ENCODE peak calls at places on chromosomes 7 and 10, in eight cellular contexts. E is MM.1S, C is mucosa of gallbladder, A is NT2/D1, B is epithelial cell of esophagus, Q is fibroblast of pulmonary artery, Z is OCI-LY7, O is KBM-7. J is an unnamed sample.

GRCh38 chr7:157013101-157013500 is 2.6 kb upstream of the MNX1 start:
- DNase-seq in E (peak), C (no peak), A (no peak), B (no peak), Q (no peak), Z (no peak), O (no peak), J (no peak)

GRCh38 chr10:6543431-6544005 is 36.6 kb downstream of the PRKCQ start:
- DNase-seq in E (peak), C (no peak), A (no peak), B (no peak), Q (no peak), Z (peak), O (peak), J (no peak)

GRCh38 chr10:36748128-36748871 is 377.1 kb upstream of the ANKRD30A start:
- DNase-seq in E (no peak), C (no peak), A (no peak), B (no peak), Q (no peak), Z (no peak), O (no peak), J (no peak)

GRCh38 chr10:97788552-97789442 is 17.0 kb upstream of the SFRP5 start:
- DNase-seq in E (no peak), C (peak), A (no peak), B (peak), Q (peak), Z (no peak), O (peak), J (no peak)

GRCh38 chr10:43287056-43288007 is 20.5 kb upstream of the RASGEF1A start:
- DNase-seq in E (peak), C (peak), A (no peak), B (peak), Q (peak), Z (peak), O (peak), J (peak)

GRCh38 chr10:78745445-78745844 is 323.3 kb upstream of the ZMIZ1 start:
- DNase-seq in E (no peak), C (no peak), A (no peak), B (no peak), Q (no peak), Z (no peak), O (no peak), J (no peak)

GRCh38 chr7:50628469-50629084 is 63.4 kb upstream of the DDC start:
- DNase-seq in E (no peak), C (no peak), A (no peak), B (no peak), Q (no peak), Z (peak), O (no peak), J (peak)

GRCh38 chr10:70931168-70931805 is 42.9 kb upstream of the PCBD1 start:
- DNase-seq in E (no peak), C (no peak), A (no peak), B (peak), Q (peak), Z (no peak), O (no peak), J (no peak)

GRCh38 chr7:45290880-45291279 is 133.3 kb downstream of the RAMP3 start:
- DNase-seq in E (no peak), C (no peak), A (no peak), B (no peak), Q (no peak), Z (no peak), O (no peak), J (no peak)

GRCh38 chr7:47346378-47346914 is 235.5 kb downstream of the TNS3 start:
- DNase-seq in E (no peak), C (no peak), A (no peak), B (no peak), Q (no peak), Z (no peak), O (no peak), J (no peak)